ENCODE peak calls at places on chromosomes 6 and 20, in four cellular contexts. T, X, P and C are unnamed samples.

GRCh38 chr20:4666001-4666470 is 55.7 kb upstream of the PRND start:
- DNase-seq in P (no peak), X (no peak), T (peak), C (no peak)

GRCh38 chr6:22399693-22400092 is 102.9 kb upstream of the PRL start:
- DNase-seq in X (no peak), T (peak), P (no peak), C (no peak)

GRCh38 chr6:138109042-138109997 is 2.1 kb upstream of the PERP start:
- DNase-seq in X (peak), T (peak), P (peak), C (peak)

GRCh38 chr20:37490670-37491350 is 30.2 kb upstream of the NNAT start:
- DNase-seq in P (no peak), X (no peak), T (no peak), C (no peak)

GRCh38 chr6:30836431-30836866 is 47.9 kb upstream of the DDR1 start:
- DNase-seq in P (no peak), X (no peak), T (peak), C (no peak)

GRCh38 chr6:12060780-12061619 is 48.9 kb downstream of the HIVEP1 start:
- DNase-seq in X (peak), T (peak), P (peak), C (no peak)

GRCh38 chr6:63897459-63897858 is 261.9 kb downstream of the PHF3 start:
- DNase-seq in X (no peak), T (peak), P (no peak), C (no peak)

GRCh38 chr6:108170607-108171290 is 4.9 kb downstream of the NR2E1 start:
- DNase-seq in X (no peak), T (no peak), P (no peak), C (no peak)

GRCh38 chr20:47713163-47713562 is 72.1 kb downstream of the SULF2 start:
- DNase-seq in P (no peak), T (no peak), X (no peak), C (no peak)

GRCh38 chr20:21514553-21515251 is 838 bp upstream of the NKX2-2 start:
- DNase-seq in X (no peak), T (no peak), P (no peak), C (no peak)

GRCh38 chr20:57780398-57780797 is 70.6 kb upstream of the PMEPA1 start:
- DNase-seq in T (no peak), X (no peak), P (no peak), C (no peak)

GRCh38 chr20:62741191-62741676 is 32.6 kb downstream of the NTSR1 start:
- DNase-seq in X (no peak), P (no peak), T (no peak), C (no peak)

GRCh38 chr6:39302669-39303424 is 11.4 kb downstream of the KCNK17 start:
- DNase-seq in T (peak), P (peak), X (peak), C (peak)

DNA sequence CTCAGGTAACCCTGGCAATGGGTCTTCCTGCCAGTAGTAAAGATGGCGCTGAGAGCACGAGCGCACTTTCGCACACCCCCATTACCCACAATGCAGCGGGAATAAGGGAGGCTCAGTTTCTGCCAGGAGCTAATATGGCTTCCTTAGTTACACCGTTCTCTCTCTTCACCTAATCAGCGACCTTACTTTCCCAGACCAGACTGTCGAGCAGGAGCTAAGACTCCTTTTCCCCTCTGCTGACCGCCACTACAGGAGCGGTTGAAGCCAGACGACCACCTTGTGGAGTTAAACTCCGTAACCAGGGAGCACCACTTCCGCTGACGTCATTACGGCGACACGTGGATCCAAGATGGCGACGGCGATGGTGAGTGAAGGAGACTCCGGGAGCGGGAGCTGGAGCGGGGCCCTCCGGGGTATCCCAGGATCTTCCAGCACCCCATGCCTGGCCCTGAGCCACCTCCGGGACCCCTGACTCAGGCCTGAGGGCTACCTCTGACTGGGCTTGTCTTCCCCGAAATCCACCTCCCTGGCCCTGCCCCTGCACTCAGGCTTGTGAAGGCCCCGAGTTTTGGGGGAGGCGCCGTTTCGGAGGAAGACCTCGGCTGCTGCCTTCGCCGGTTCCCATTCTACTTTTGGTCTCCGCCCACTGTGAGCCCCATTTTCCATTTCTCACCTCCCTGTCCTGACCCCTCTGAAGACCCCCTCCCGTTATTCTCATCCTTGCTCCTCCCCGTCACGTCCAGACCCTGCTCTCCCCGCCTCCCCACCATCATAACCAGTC is at the start of gene TM9SF4:
- DNase-seq in P (peak), X (peak), T (peak), C (peak)
- TF ChIP-seq POLR2A in P (peak), X (no peak), T (peak), C (peak)

DNA sequence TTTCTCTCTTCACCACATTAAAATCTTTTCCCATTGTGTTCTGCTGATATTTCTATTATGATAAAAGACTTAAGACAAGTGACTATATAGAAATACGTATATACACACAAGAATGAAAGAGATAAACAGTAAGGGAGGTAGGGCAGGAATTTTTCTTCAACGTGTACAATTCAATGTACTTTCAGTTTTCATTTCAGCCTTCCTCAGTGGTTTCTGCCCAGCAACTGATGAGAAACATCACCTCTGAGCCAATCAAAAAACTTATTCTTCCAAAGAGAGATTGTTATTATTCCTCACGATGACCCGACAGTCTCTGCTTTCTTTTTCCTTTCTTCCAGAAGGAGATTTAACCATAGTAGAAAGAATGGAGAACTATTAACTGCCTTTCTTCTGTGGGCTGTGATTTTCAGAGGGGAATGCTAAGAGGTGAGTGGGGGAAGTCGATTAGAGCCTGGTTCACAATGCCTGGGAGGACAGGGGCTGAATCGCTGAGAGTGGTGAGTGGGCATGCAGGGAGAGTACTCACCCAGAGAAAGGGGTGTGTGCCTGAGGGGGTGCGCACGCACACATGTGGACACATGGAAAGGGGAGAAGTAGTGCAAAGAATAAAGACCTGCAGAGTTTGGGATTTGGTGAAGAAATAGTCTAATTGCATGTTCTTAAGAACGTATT is at the start of gene BTN3A1:
- DNase-seq in P (peak), T (peak), X (peak), C (peak)
- TF ChIP-seq POLR2A in P (no peak), T (peak), X (no peak), C (peak)

DNA sequence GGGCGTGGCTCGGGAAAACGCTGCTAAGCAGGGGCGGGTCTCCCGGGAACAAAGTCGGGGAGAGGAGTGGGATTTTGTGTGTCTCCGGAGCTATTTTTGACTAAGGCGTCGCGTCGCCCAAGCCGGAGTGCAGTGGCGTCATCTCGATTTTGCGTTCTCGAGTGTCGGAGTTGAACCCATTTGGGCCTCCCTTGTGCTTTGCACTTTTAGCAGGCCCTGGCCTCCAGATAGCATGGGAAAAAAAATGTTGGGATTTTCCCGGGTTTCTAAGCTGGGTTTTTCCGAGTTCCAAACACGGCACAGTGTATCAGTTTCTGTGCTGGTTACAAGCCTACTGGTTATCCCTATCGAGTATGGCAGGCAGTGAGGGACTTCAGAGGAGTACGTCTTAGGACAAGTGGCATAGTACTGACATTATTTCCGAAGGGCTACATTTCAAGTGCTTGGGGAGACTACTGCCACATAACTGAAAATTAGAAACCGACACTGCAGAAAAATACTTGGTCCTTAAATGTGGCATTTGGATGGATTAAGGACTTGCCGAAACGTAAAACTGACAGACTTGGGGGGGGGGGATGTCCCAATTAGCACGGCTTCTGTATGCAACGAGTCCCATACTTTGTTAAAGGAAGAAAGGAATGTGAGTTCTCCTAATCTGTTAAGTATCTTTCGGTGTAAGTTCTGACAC is 70.1 kb downstream of the HFE start:
- DNase-seq in P (peak), X (peak), T (peak), C (peak)
- TF ChIP-seq POLR2A in P (no peak), X (peak), T (no peak), C (peak)

GRCh38 chr6:6749791-6750434 is 161.4 kb downstream of the LY86 start:
- DNase-seq in T (peak), X (peak), P (peak), C (peak)
- TF ChIP-seq POLR2A in T (no peak), X (no peak), P (peak), C (no peak)

DNA sequence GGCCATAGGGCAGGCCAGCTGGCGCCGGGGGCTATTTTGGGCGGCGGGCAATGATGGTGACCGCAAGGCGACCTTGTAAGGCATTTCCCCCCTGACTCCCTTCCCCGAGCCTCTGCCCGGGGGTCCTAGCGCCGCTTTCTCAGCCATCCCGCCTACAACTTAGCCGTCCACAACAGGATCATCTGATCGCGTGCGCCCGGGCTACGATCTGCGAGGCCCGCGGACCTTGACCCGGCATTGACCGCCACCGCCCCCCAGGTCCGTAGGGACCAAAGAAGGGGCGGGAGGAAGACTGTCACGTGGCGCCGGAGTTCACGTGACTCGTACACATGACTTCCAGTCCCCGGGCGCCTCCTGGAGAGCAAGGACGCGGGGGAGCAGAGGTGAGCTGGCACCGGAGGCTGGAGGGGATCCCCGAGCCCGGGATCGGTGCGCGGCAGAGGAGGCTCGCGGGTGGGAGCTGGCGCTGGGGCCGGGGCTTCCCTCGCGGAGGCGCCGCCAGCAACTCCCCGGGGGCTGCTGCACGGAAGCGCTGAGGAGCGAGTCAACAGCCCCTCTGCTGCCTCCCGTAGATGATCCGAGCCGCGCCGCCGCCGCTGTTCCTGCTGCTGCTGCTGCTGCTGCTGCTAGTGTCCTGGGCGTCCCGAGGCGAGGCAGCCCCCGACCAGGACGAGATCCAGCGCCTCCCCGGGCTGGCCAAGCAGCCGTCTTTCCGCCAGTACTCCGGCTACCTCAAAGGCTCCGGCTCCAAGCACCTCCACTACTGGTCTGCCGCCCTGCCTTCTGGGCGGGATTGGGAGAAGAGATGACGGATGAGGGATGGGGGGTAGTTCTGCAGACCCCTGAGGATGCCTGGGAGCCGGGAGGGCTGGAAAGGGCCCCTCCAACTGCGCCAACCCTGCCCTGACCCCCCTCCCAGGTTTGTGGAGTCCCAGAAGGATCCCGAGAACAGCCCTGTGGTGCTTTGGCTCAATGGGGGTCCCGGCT is at the start of the genes CTSA and NEURL2:
- DNase-seq in T (peak), P (peak), X (peak), C (peak)
- TF ChIP-seq POLR2A in T (no peak), P (peak), X (no peak), C (peak)

GRCh38 chr6:167268683-167269280 is 22.3 kb upstream of the UNC93A start:
- DNase-seq in X (no peak), P (no peak), T (no peak), C (no peak)
- TF ChIP-seq POLR2A in X (no peak), P (no peak), T (no peak), C (no peak)